ENCODE peak calls at places on chromosome 22, in four cellular contexts. O, H, Z and X are unnamed samples.

GRCh38 chr22:26711205-26711958 is 54.0 kb downstream of the MIAT start:
- DNase-seq in O (no peak), H (no peak), Z (no peak), X (no peak)

GRCh38 chr22:46737105-46737975 is 712 bp downstream of the CERK start:
- DNase-seq in O (peak), H (no peak), Z (peak), X (no peak)

GRCh38 chr22:29503811-29504372 is 23.9 kb downstream of the NEFH start:
- DNase-seq in O (no peak), H (no peak), Z (peak), X (peak)

GRCh38 chr22:43516386-43516785 is 104.6 kb downstream of the MPPED1 start:
- DNase-seq in O (no peak), H (no peak), Z (no peak), X (no peak)

GRCh38 chr22:46057206-46057605 is 80.2 kb upstream of the WNT7B start:
- DNase-seq in O (peak), H (peak), Z (no peak), X (no peak)

GRCh38 chr22:43343262-43343988 is at the start of gene SCUBE1:
- DNase-seq in O (no peak), H (peak), Z (peak), X (no peak)

GRCh38 chr22:38745676-38746460 is 9.9 kb downstream of the SUN2 start:
- DNase-seq in O (no peak), H (peak), Z (no peak), X (no peak)

GRCh38 chr22:25749420-25750169 is 7.6 kb downstream of the MYO18B start:
- DNase-seq in O (no peak), H (no peak), Z (no peak), X (no peak)

GRCh38 chr22:25622011-25622410 is 57.5 kb downstream of the GRK3 start:
- DNase-seq in O (no peak), H (no peak), Z (no peak), X (peak)

GRCh38 chr22:42262964-42263363 is 7.5 kb downstream of the TCF20 start:
- DNase-seq in O (no peak), H (no peak), Z (no peak), X (no peak)

GRCh38 chr22:26215766-26216165 is 46.5 kb downstream of the SEZ6L start:
- DNase-seq in O (no peak), H (no peak), Z (no peak), X (no peak)

GRCh38 chr22:35593885-35594470 is 23.2 kb downstream of the MB start:
- DNase-seq in O (no peak), H (no peak), Z (no peak), X (no peak)

GRCh38 chr22:40342521-40342920 is 3.8 kb upstream of the ADSL start:
- DNase-seq in O (no peak), H (no peak), Z (no peak), X (no peak)

GRCh38 chr22:46931881-46932280 is 169.4 kb downstream of the TBC1D22A start:
- DNase-seq in O (no peak), H (no peak), Z (peak), X (no peak)

GRCh38 chr22:40679964-40680818 is 907 bp downstream of the MCHR1 start:
- DNase-seq in O (no peak), H (no peak), Z (peak), X (no peak)

GRCh38 chr22:21589415-21589814 is 21.9 kb downstream of the UBE2L3 start:
- DNase-seq in O (no peak), H (no peak), Z (no peak), X (no peak)

GRCh38 chr22:44822479-44822878 is 70.1 kb downstream of the ARHGAP8 start:
- DNase-seq in O (no peak), H (no peak), Z (no peak), X (no peak)

GRCh38 chr22:27966168-27967064 is 47.4 kb upstream of the PITPNB start:
- DNase-seq in O (no peak), H (no peak), Z (no peak), X (no peak)

GRCh38 chr22:44889233-44889878 is 120.4 kb downstream of the PHF21B start:
- DNase-seq in O (no peak), H (no peak), Z (no peak), X (no peak)

GRCh38 chr22:29998627-29999026 is 81.6 kb upstream of the HORMAD2 start:
- DNase-seq in O (no peak), H (no peak), Z (no peak), X (no peak)

GRCh38 chr22:48473202-48473601 is 1354.5 kb downstream of the BRD1 start:
- DNase-seq in O (no peak), H (no peak), Z (no peak), X (no peak)

GRCh38 chr22:44550666-44551491 is 52.8 kb upstream of the RTL6 start:
- DNase-seq in O (no peak), H (no peak), Z (peak), X (peak)

GRCh38 chr22:23035557-23036277 is 34.6 kb upstream of the GNAZ start:
- DNase-seq in O (no peak), H (no peak), Z (no peak), X (no peak)